ENCODE peak calls at places on chromosome 13, in ten cellular contexts. M, G, H, Y, J, I, R, T, C and D are unnamed samples.
A peak's percentile ranks its signal among the peaks of the same experiment; 100 is the strongest.

GRCh38 chr13:79658333-79658975 is 177.5 kb downstream of the NDFIP2 start:
- DNase-seq in H (no peak), G (no peak), C (no peak), Y (no peak), R (no peak), T (no peak), I (no peak), M (no peak), J (no peak), D (no peak)

GRCh38 chr13:49608932-49609331 is 19.4 kb upstream of the ARL11 start:
- DNase-seq in C (no peak), M (no peak), J (no peak), H (no peak), T (no peak), Y (no peak), G (no peak), R (no peak), I (no peak), D (no peak)

GRCh38 chr13:74246398-74246975 is 112.3 kb upstream of the KLF12 start:
- DNase-seq in H (no peak), M (no peak), J (peak; percentile 61), T (no peak), Y (peak; percentile 69), G (peak; percentile 38), C (no peak), R (no peak), I (peak; percentile 16), D (no peak)

GRCh38 chr13:110885516-110885915 is 29.4 kb downstream of the ANKRD10 start:
- DNase-seq in J (no peak), Y (no peak), C (no peak), I (no peak), H (no peak), M (no peak), T (no peak), R (no peak), G (no peak), D (no peak)

GRCh38 chr13:21109168-21109567 is 47.8 kb upstream of the LATS2 start:
- DNase-seq in H (no peak), C (no peak), Y (no peak), G (no peak), J (no peak), M (no peak), I (no peak), R (no peak), T (no peak), D (peak; percentile 42)

GRCh38 chr13:19817106-19817505 is 34.4 kb upstream of the PSPC1 start:
- DNase-seq in C (no peak), M (no peak), J (no peak), I (no peak), H (no peak), T (no peak), Y (no peak), G (no peak), R (no peak), D (no peak)

GRCh38 chr13:106178816-106179215 is 356.6 kb downstream of the EFNB2 start:
- DNase-seq in M (no peak), Y (no peak), J (no peak), I (no peak), R (no peak), G (peak; percentile 31), H (no peak), T (no peak), C (no peak), D (no peak)

GRCh38 chr13:109715902-109716301 is 70.5 kb downstream of the IRS2 start:
- DNase-seq in I (no peak), H (no peak), M (no peak), Y (no peak), G (no peak), C (no peak), J (peak; percentile 42), T (peak; percentile 69), R (no peak), D (peak; percentile 74)

GRCh38 chr13:39770514-39770913 is 115.1 kb downstream of the COG6 start:
- DNase-seq in J (no peak), H (no peak), R (no peak), Y (no peak), G (no peak), I (no peak), T (no peak), M (no peak), C (no peak), D (no peak)

GRCh38 chr13:99256709-99257108 is 1.5 kb downstream of the GPR18 start:
- DNase-seq in G (no peak), Y (no peak), H (no peak), C (no peak), T (no peak), R (peak; percentile 84), J (peak; percentile 69), I (no peak), M (no peak), D (no peak)

GRCh38 chr13:44906758-44907157 is 82.5 kb downstream of the NUFIP1 start:
- DNase-seq in I (no peak), R (peak; percentile 72), C (peak; percentile 29), T (no peak), M (peak; percentile 47), G (peak; percentile 47), J (peak; percentile 66), H (no peak), Y (peak; percentile 24), D (no peak)

GRCh38 chr13:31909889-31910551 is 121.6 kb upstream of the FRY start:
- DNase-seq in R (no peak), Y (peak; percentile 76), C (peak; percentile 57), J (peak; percentile 81), H (peak; percentile 42), I (no peak), M (no peak), T (peak; percentile 66), G (peak; percentile 50), D (no peak)

GRCh38 chr13:39283062-39283461 is 244.8 kb downstream of the NHLRC3 start:
- DNase-seq in M (no peak), H (no peak), I (no peak), T (no peak), G (no peak), C (no peak), R (no peak), Y (no peak), J (no peak), D (no peak)

GRCh38 chr13:95355491-95355890 is 54.2 kb upstream of the ABCC4 start:
- DNase-seq in C (no peak), M (no peak), Y (no peak), T (no peak), G (no peak), R (no peak), H (no peak), J (no peak), I (no peak), D (no peak)

GRCh38 chr13:76903544-76904162 is 17.4 kb upstream of the KCTD12 start:
- DNase-seq in C (peak; percentile 60), T (peak; percentile 81), R (no peak), I (peak; percentile 55), G (peak; percentile 65), Y (peak; percentile 70), H (peak; percentile 65), M (no peak), J (peak; percentile 83), D (no peak)

GRCh38 chr13:113598081-113598410 is 13.5 kb downstream of the TFDP1 start:
- DNase-seq in M (no peak), Y (no peak), R (no peak), G (no peak), T (no peak), I (no peak), H (no peak), C (no peak), J (no peak), D (no peak)

GRCh38 chr13:85277753-85278152 is 521.5 kb downstream of the SLITRK6 start:
- DNase-seq in T (peak; percentile 84), J (no peak), R (no peak), C (no peak), H (no peak), M (no peak), G (peak; percentile 21), Y (no peak), I (no peak), D (no peak)

GRCh38 chr13:109918179-109918651 is 131.8 kb upstream of the IRS2 start:
- DNase-seq in T (peak; percentile 18), R (no peak), Y (no peak), J (peak; percentile 53), I (no peak), C (no peak), H (no peak), M (no peak), G (peak; percentile 35), D (no peak)

GRCh38 chr13:83752141-83752540 is 130.1 kb downstream of the SLITRK1 start:
- DNase-seq in J (peak; percentile 44), Y (no peak), M (no peak), G (peak; percentile 2), R (no peak), H (no peak), I (no peak), T (peak; percentile 4), C (no peak), D (no peak)

GRCh38 chr13:36029171-36029570 is 102.0 kb downstream of the DCLK1 start:
- DNase-seq in R (no peak), J (peak; percentile 14), G (peak; percentile 68), C (no peak), H (no peak), Y (no peak), T (no peak), M (no peak), I (no peak), D (no peak)

GRCh38 chr13:97226013-97226412 is 3.9 kb downstream of the MBNL2 start:
- DNase-seq in G (no peak), R (no peak), I (no peak), J (no peak), M (no peak), C (no peak), H (no peak), Y (no peak), T (no peak), D (no peak)